ENCODE peak calls at places on chromosome 16, in six cellular contexts. One of them, this sample, is unnamed.

GRCh38 chr16:54817432-54817831 is 113.2 kb upstream of the IRX5 start:
- DNase-seq in stimulated activated CD8-positive, alpha-beta memory T cell treated with anti-CD3 and anti-CD28 coated beads, Interleukin-15, amount 100 ng/mL, for 24 hours: no peak
- DNase-seq in activated naive CD8-positive, alpha-beta T cell treated with anti-CD3 and anti-CD28 coated beads for 36 hours: no peak
- DNase-seq in H9: peak
- DNase-seq in ascending aorta: no peak
- DNase-seq in natural killer cell treated with Interleukin-12 subunit alpha and Interleukin-12 subunit beta and Interleukin-15 and Interleukin-18, amount 100 ng/mL, for 72 hours: no peak
- DNase-seq in this sample: no peak

GRCh38 chr16:55711959-55712876 is 56.4 kb downstream of the SLC6A2 start:
- DNase-seq in stimulated activated CD8-positive, alpha-beta memory T cell treated with anti-CD3 and anti-CD28 coated beads, Interleukin-15, amount 100 ng/mL, for 24 hours: peak
- DNase-seq in activated naive CD8-positive, alpha-beta T cell treated with anti-CD3 and anti-CD28 coated beads for 36 hours: peak
- DNase-seq in H9: peak
- DNase-seq in ascending aorta: no peak
- DNase-seq in natural killer cell treated with Interleukin-12 subunit alpha and Interleukin-12 subunit beta and Interleukin-15 and Interleukin-18, amount 100 ng/mL, for 72 hours: no peak
- DNase-seq in this sample: no peak

GRCh38 chr16:57009641-57010170 is 20.3 kb downstream of the NLRC5 start:
- DNase-seq in stimulated activated CD8-positive, alpha-beta memory T cell treated with anti-CD3 and anti-CD28 coated beads, Interleukin-15, amount 100 ng/mL, for 24 hours: no peak
- DNase-seq in activated naive CD8-positive, alpha-beta T cell treated with anti-CD3 and anti-CD28 coated beads for 36 hours: no peak
- DNase-seq in H9: no peak
- DNase-seq in ascending aorta: no peak
- DNase-seq in natural killer cell treated with Interleukin-12 subunit alpha and Interleukin-12 subunit beta and Interleukin-15 and Interleukin-18, amount 100 ng/mL, for 72 hours: peak
- DNase-seq in this sample: no peak

GRCh38 chr16:88335150-88335685 is 47.5 kb upstream of the ZNF469 start:
- DNase-seq in stimulated activated CD8-positive, alpha-beta memory T cell treated with anti-CD3 and anti-CD28 coated beads, Interleukin-15, amount 100 ng/mL, for 24 hours: no peak
- DNase-seq in activated naive CD8-positive, alpha-beta T cell treated with anti-CD3 and anti-CD28 coated beads for 36 hours: no peak
- DNase-seq in H9: no peak
- DNase-seq in ascending aorta: no peak
- DNase-seq in natural killer cell treated with Interleukin-12 subunit alpha and Interleukin-12 subunit beta and Interleukin-15 and Interleukin-18, amount 100 ng/mL, for 72 hours: no peak
- DNase-seq in this sample: no peak

GRCh38 chr16:48454051-48454450 is 68.8 kb upstream of the SIAH1 start:
- DNase-seq in stimulated activated CD8-positive, alpha-beta memory T cell treated with anti-CD3 and anti-CD28 coated beads, Interleukin-15, amount 100 ng/mL, for 24 hours: no peak
- DNase-seq in activated naive CD8-positive, alpha-beta T cell treated with anti-CD3 and anti-CD28 coated beads for 36 hours: no peak
- DNase-seq in H9: no peak
- DNase-seq in ascending aorta: no peak
- DNase-seq in natural killer cell treated with Interleukin-12 subunit alpha and Interleukin-12 subunit beta and Interleukin-15 and Interleukin-18, amount 100 ng/mL, for 72 hours: no peak
- DNase-seq in this sample: no peak

GRCh38 chr16:7646831-7647230 is 314.2 kb downstream of the RBFOX1 start:
- DNase-seq in stimulated activated CD8-positive, alpha-beta memory T cell treated with anti-CD3 and anti-CD28 coated beads, Interleukin-15, amount 100 ng/mL, for 24 hours: no peak
- DNase-seq in activated naive CD8-positive, alpha-beta T cell treated with anti-CD3 and anti-CD28 coated beads for 36 hours: no peak
- DNase-seq in H9: no peak
- DNase-seq in ascending aorta: no peak
- DNase-seq in natural killer cell treated with Interleukin-12 subunit alpha and Interleukin-12 subunit beta and Interleukin-15 and Interleukin-18, amount 100 ng/mL, for 72 hours: no peak
- DNase-seq in this sample: no peak

GRCh38 chr16:82329504-82330192 is 159.6 kb upstream of the MPHOSPH6 start:
- DNase-seq in stimulated activated CD8-positive, alpha-beta memory T cell treated with anti-CD3 and anti-CD28 coated beads, Interleukin-15, amount 100 ng/mL, for 24 hours: no peak
- DNase-seq in activated naive CD8-positive, alpha-beta T cell treated with anti-CD3 and anti-CD28 coated beads for 36 hours: no peak
- DNase-seq in H9: no peak
- DNase-seq in ascending aorta: no peak
- DNase-seq in natural killer cell treated with Interleukin-12 subunit alpha and Interleukin-12 subunit beta and Interleukin-15 and Interleukin-18, amount 100 ng/mL, for 72 hours: no peak
- DNase-seq in this sample: no peak

GRCh38 chr16:1773703-1774455 is 945 bp upstream of the MRPS34 start:
- DNase-seq in stimulated activated CD8-positive, alpha-beta memory T cell treated with anti-CD3 and anti-CD28 coated beads, Interleukin-15, amount 100 ng/mL, for 24 hours: no peak
- DNase-seq in activated naive CD8-positive, alpha-beta T cell treated with anti-CD3 and anti-CD28 coated beads for 36 hours: no peak
- DNase-seq in H9: no peak
- DNase-seq in ascending aorta: no peak
- DNase-seq in natural killer cell treated with Interleukin-12 subunit alpha and Interleukin-12 subunit beta and Interleukin-15 and Interleukin-18, amount 100 ng/mL, for 72 hours: no peak
- DNase-seq in this sample: no peak

GRCh38 chr16:46884513-46885293 is 541 bp downstream of the GPT2 start:
- DNase-seq in stimulated activated CD8-positive, alpha-beta memory T cell treated with anti-CD3 and anti-CD28 coated beads, Interleukin-15, amount 100 ng/mL, for 24 hours: no peak
- DNase-seq in activated naive CD8-positive, alpha-beta T cell treated with anti-CD3 and anti-CD28 coated beads for 36 hours: peak
- DNase-seq in H9: no peak
- DNase-seq in ascending aorta: no peak
- DNase-seq in natural killer cell treated with Interleukin-12 subunit alpha and Interleukin-12 subunit beta and Interleukin-15 and Interleukin-18, amount 100 ng/mL, for 72 hours: no peak
- DNase-seq in this sample: no peak

GRCh38 chr16:75621170-75621477 is 2.0 kb downstream of the ADAT1 start:
- DNase-seq in stimulated activated CD8-positive, alpha-beta memory T cell treated with anti-CD3 and anti-CD28 coated beads, Interleukin-15, amount 100 ng/mL, for 24 hours: no peak
- DNase-seq in activated naive CD8-positive, alpha-beta T cell treated with anti-CD3 and anti-CD28 coated beads for 36 hours: no peak
- DNase-seq in H9: no peak
- DNase-seq in ascending aorta: no peak
- DNase-seq in natural killer cell treated with Interleukin-12 subunit alpha and Interleukin-12 subunit beta and Interleukin-15 and Interleukin-18, amount 100 ng/mL, for 72 hours: no peak
- DNase-seq in this sample: no peak

GRCh38 chr16:71421911-71422310 is 19.9 kb downstream of the TLE7 start:
- DNase-seq in stimulated activated CD8-positive, alpha-beta memory T cell treated with anti-CD3 and anti-CD28 coated beads, Interleukin-15, amount 100 ng/mL, for 24 hours: no peak
- DNase-seq in activated naive CD8-positive, alpha-beta T cell treated with anti-CD3 and anti-CD28 coated beads for 36 hours: peak
- DNase-seq in H9: peak
- DNase-seq in ascending aorta: no peak
- DNase-seq in natural killer cell treated with Interleukin-12 subunit alpha and Interleukin-12 subunit beta and Interleukin-15 and Interleukin-18, amount 100 ng/mL, for 72 hours: no peak
- DNase-seq in this sample: no peak